ENCODE peak calls at places on chromosomes 1 and 21, in five cellular contexts. E is AG04449, A is H7, G is A549, F is HCT116. O is an unnamed sample.

GRCh38 chr1:56291374-56291841 is 288.0 kb downstream of the PLPP3 start:
- DNase-seq in E (no peak), A (peak), G (no peak), F (no peak), O (no peak)

GRCh38 chr1:18803392-18803791 is 56.1 kb downstream of the TAS1R2 start:
- DNase-seq in E (no peak), A (no peak), G (no peak), F (no peak), O (no peak)

GRCh38 chr21:45430521-45431501 is 25.8 kb downstream of the COL18A1 start:
- DNase-seq in E (no peak), A (peak), G (no peak), F (no peak), O (no peak)

GRCh38 chr1:48674641-48675040 is 102.0 kb downstream of the BEND5 start:
- DNase-seq in E (peak), A (no peak), G (no peak), F (no peak), O (peak)

GRCh38 chr1:24093762-24094161 is 18.2 kb downstream of the MYOM3 start:
- DNase-seq in E (no peak), A (no peak), G (no peak), F (no peak), O (no peak)

GRCh38 chr1:172764378-172764777 is 105.5 kb downstream of the FASLG start:
- DNase-seq in E (no peak), A (no peak), G (no peak), F (no peak), O (no peak)

GRCh38 chr1:3367376-3367775 is 87.1 kb upstream of the ARHGEF16 start:
- DNase-seq in E (no peak), A (no peak), G (no peak), F (no peak), O (no peak)

GRCh38 chr21:17089121-17089520 is 423.7 kb upstream of the CXADR start:
- DNase-seq in E (no peak), A (no peak), G (no peak), F (no peak), O (no peak)

GRCh38 chr1:230109871-230110667 is 43.0 kb downstream of the GALNT2 start:
- DNase-seq in E (no peak), A (peak), G (no peak), F (no peak), O (no peak)

GRCh38 chr1:162019006-162019405 is 4.7 kb downstream of the OLFML2B start:
- DNase-seq in E (peak), A (no peak), G (no peak), F (no peak), O (no peak)

GRCh38 chr1:232367293-232367692 is 262.6 kb downstream of the SIPA1L2 start:
- DNase-seq in E (no peak), A (no peak), G (no peak), F (no peak), O (no peak)

GRCh38 chr1:206575894-206576737 is 36.1 kb downstream of the EIF2D start:
- DNase-seq in E (no peak), A (no peak), G (no peak), F (no peak), O (no peak)

GRCh38 chr1:208910161-208910560 is 666.0 kb upstream of the PLXNA2 start:
- DNase-seq in E (no peak), A (no peak), G (no peak), F (no peak), O (no peak)

GRCh38 chr1:94783342-94784264 is 36.6 kb upstream of the SLC44A3 start:
- DNase-seq in E (peak), A (no peak), G (no peak), F (no peak), O (peak)

GRCh38 chr1:113608371-113608770 is 150.9 kb downstream of the PHTF1 start:
- DNase-seq in E (no peak), A (no peak), G (no peak), F (no peak), O (no peak)

GRCh38 chr1:180270767-180271639 is 40.9 kb downstream of the LHX4 start:
- DNase-seq in E (no peak), A (peak), G (no peak), F (no peak), O (peak)

GRCh38 chr1:113874017-113874879 is 2.7 kb upstream of the PTPN22 start:
- DNase-seq in E (no peak), A (peak), G (no peak), F (peak), O (no peak)

GRCh38 chr1:205811660-205812059 is 1.3 kb downstream of the SLC41A1 start:
- DNase-seq in E (no peak), A (no peak), G (no peak), F (no peak), O (no peak)

GRCh38 chr1:3002349-3003038 is 18.8 kb upstream of the ACTRT2 start:
- DNase-seq in E (no peak), A (no peak), G (no peak), F (no peak), O (no peak)

DNA sequence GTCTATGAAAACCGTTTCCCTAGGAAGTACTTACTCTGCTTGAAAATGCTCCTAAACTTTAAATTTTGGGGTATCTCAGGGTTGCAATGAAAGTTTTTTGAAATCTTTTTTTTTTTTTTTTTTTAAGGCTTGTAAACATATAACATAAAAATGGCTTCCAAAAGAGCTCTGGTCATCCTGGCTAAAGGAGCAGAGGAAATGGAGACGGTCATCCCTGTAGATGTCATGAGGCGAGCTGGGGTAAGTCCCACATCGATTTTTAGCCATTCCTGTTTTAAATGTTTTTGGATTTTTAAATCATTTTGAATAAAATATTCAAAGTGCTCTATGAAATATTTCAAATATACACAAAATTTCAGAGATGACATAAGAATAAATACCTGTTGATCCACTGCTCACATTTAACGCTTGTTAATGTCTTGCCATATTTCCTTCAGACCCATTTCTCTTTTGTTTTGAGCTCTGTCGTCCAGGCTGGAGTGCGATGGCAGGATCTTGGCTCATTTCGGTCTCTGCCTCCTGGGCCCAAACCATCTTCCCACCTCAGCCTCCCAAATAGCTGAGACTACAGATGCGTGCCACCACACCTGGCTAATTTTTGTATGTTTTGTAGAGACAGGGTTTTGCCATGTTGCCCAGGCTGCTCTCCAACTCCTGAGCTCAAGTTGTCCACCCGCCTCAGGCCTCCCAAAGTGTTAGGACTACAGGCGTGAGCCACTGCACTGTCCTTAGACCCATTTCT is 1.3 kb downstream of the PARK7 start:
- DNase-seq in E (no peak), A (no peak), G (no peak), F (no peak), O (no peak)
- H3K4me3 ChIP-seq in E (peak), A (peak), G (peak), F (peak), O (peak)

GRCh38 chr1:36450919-36451305 is 661 bp upstream of the OSCP1 start:
- DNase-seq in E (no peak), A (no peak), G (no peak), F (no peak), O (no peak)
- H3K4me3 ChIP-seq in E (peak), A (peak), G (peak), F (peak), O (peak)

GRCh38 chr1:16019580-16020277 is 1.9 kb upstream of the HSPB7 start:
- DNase-seq in E (no peak), A (peak), G (no peak), F (no peak), O (no peak)

GRCh38 chr1:16017076-16017460 is 775 bp downstream of the HSPB7 start:
- DNase-seq in E (no peak), A (peak), G (no peak), F (no peak), O (no peak)

GRCh38 chr1:16018749-16019515 is 1.1 kb upstream of the HSPB7 start:
- DNase-seq in E (no peak), A (peak), G (no peak), F (no peak), O (no peak)

GRCh38 chr1:16017461-16018303 is at the start of gene HSPB7:
- DNase-seq in E (peak), A (peak), G (no peak), F (no peak), O (peak)

DNA sequence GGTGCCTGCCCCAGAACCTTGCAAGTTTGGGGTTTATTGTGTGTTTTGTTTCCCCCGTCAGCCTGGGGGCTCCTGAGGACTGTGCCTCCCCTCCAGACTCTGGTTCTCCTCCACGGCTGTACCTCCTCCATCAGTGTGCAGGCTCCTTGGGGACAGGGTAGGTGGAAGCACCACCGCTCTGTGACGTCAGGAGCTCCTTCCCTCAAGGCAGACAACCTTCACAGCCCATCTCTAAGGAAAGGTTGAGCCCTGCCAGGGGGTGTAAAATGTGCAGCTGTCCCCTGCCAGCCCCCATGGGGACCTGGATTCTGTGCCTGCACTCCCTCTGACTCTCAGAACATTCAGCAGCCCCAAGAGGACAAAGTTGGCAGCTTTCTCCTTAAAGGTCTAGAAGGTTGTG is 465 bp upstream of the HSPB7 start:
- DNase-seq in E (no peak), A (peak), G (no peak), F (no peak), O (no peak)
- H3K4me3 ChIP-seq in E (no peak), A (no peak), G (no peak), F (no peak), O (no peak)

GRCh38 chr1:214303538-214303937 is 22.6 kb downstream of the SMYD2 start:
- DNase-seq in E (no peak), A (no peak), G (no peak), F (no peak), O (no peak)
- H3K4me3 ChIP-seq in E (no peak), A (no peak), G (no peak), F (no peak), O (no peak)

GRCh38 chr1:35340519-35340918 is 72.0 kb downstream of the ZMYM4 start:
- DNase-seq in E (no peak), A (no peak), G (no peak), F (no peak), O (no peak)

GRCh38 chr1:35350872-35351271 is 82.4 kb downstream of the ZMYM4 start:
- DNase-seq in E (no peak), A (no peak), G (no peak), F (no peak), O (no peak)

DNA sequence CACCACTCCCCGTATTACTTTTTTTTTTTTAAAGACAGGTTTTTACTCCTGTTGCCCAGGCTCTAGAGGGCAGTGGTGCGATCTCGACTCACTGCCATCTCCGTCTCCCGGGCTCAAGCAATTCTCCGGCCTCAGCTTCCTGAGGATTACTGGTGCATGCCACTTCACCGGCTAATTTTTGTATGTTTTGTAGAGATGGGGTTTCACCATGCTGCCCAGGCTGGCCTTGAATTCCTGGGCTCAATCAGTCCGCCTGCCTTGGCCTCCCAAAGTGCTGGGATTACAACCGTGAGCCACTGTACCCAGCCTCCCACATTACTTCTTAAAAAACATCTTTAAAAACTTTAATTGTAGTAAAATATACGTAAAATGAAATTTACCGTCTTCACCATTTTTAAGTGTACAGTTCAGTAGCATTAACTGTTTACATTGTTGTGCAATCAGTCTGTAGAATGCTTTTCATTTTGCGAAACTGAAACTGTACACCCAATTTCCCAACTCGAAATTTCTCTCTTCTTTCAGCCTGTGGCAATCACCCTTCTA is 77.0 kb downstream of the ZMYM4 start:
- DNase-seq in E (no peak), A (no peak), G (no peak), F (no peak), O (peak)
- H3K4me3 ChIP-seq in E (no peak), A (no peak), G (no peak), F (no peak), O (no peak)

DNA sequence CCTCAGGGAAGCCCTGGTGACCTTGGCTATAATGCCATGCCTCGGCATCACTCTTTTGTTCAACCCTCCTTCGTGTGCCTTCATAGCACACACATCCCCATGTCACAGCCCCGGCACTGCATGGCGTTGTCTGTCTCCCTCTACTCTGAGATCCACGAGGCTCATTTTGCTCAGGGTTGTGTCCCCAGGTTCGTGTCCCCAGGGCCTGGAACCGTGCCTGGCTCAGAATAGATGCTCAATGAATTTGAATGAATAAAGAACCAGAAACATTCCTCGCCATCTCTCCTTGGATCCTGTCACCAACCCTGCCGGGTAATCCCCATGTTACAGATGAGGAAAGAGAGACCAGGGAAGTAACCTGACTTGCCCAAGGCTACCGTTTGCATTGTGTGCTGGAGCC is 177.3 kb downstream of the PTPRU start:
- DNase-seq in E (no peak), A (no peak), G (no peak), F (no peak), O (no peak)
- H3K4me3 ChIP-seq in E (no peak), A (no peak), G (no peak), F (no peak), O (no peak)

GRCh38 chr1:157156058-157156541 is 17.9 kb upstream of the ETV3 start:
- DNase-seq in E (no peak), A (peak), G (peak), F (peak), O (no peak)
- H3K4me3 ChIP-seq in E (peak), A (no peak), G (peak), F (peak), O (no peak)

GRCh38 chr1:86487131-86487804 is 18.5 kb downstream of the CLCA1 start:
- DNase-seq in E (peak), A (no peak), G (no peak), F (no peak), O (peak)
- H3K4me3 ChIP-seq in E (no peak), A (no peak), G (no peak), F (no peak), O (no peak)

GRCh38 chr1:89723144-89723543 is 90.2 kb downstream of the LRRC8C start:
- DNase-seq in E (no peak), A (no peak), G (no peak), F (no peak), O (no peak)

GRCh38 chr1:89720839-89721238 is 87.9 kb downstream of the LRRC8C start:
- DNase-seq in E (no peak), A (no peak), G (no peak), F (no peak), O (no peak)

GRCh38 chr1:89715677-89716076 is 82.8 kb downstream of the LRRC8C start:
- DNase-seq in E (no peak), A (no peak), G (no peak), F (no peak), O (no peak)

GRCh38 chr1:89721351-89721750 is 88.4 kb downstream of the LRRC8C start:
- DNase-seq in E (no peak), A (no peak), G (no peak), F (no peak), O (no peak)

GRCh38 chr1:89719502-89720306 is 86.8 kb downstream of the LRRC8C start:
- DNase-seq in E (peak), A (no peak), G (no peak), F (no peak), O (no peak)
- H3K4me3 ChIP-seq in E (peak), A (no peak), G (no peak), F (no peak), O (no peak)